ENCODE peak calls at places on chromosomes 5 and 9, in ten cellular contexts. H, K, O, J, X, S, Y, V, A and I are unnamed samples.
A peak's percentile ranks its signal among the peaks of the same experiment; 100 is the strongest.

GRCh38 chr5:9375756-9376155 is 170.1 kb downstream of the SEMA5A start:
- DNase-seq in H (no peak), K (no peak), O (no peak), J (no peak), X (no peak), S (no peak), Y (no peak), V (no peak), A (no peak), I (no peak)

GRCh38 chr9:37922391-37923120 is 18.6 kb upstream of the SLC25A51 start:
- DNase-seq in H (no peak), K (no peak), O (no peak), J (no peak), X (no peak), S (no peak), Y (no peak), V (no peak), A (no peak), I (no peak)

GRCh38 chr5:119366537-119366874 is 10.7 kb downstream of the TNFAIP8 start:
- DNase-seq in H (no peak), K (no peak), O (no peak), J (no peak), X (no peak), S (no peak), Y (no peak), V (no peak), A (no peak), I (no peak)

GRCh38 chr5:176765687-176766086 is 44.7 kb upstream of the UNC5A start:
- DNase-seq in H (no peak), K (no peak), O (no peak), J (no peak), X (no peak), S (no peak), Y (no peak), V (no peak), A (no peak), I (no peak)

GRCh38 chr5:73454379-73455036 is 5.9 kb upstream of the FOXD1 start:
- DNase-seq in H (peak; percentile 60), K (no peak), O (peak; percentile 62), J (no peak), X (peak; percentile 95), S (no peak), Y (peak; percentile 63), V (no peak), A (peak; percentile 58), I (no peak)

GRCh38 chr5:168676499-168676898 is 97.3 kb upstream of the PANK3 start:
- DNase-seq in H (no peak), K (no peak), O (no peak), J (no peak), X (no peak), S (no peak), Y (no peak), V (no peak), A (no peak), I (no peak)

GRCh38 chr5:42569325-42569724 is 146.1 kb downstream of the GHR start:
- DNase-seq in H (no peak), K (no peak), O (no peak), J (no peak), X (no peak), S (no peak), Y (no peak), V (no peak), A (no peak), I (no peak)

GRCh38 chr5:110817437-110817836 is 78.6 kb downstream of the SLC25A46 start:
- DNase-seq in H (peak; percentile 42), K (no peak), O (peak; percentile 55), J (no peak), X (no peak), S (no peak), Y (no peak), V (no peak), A (no peak), I (no peak)

GRCh38 chr5:32217886-32218396 is 43.8 kb upstream of the GOLPH3 start:
- DNase-seq in H (peak; percentile 36), K (no peak), O (no peak), J (no peak), X (no peak), S (no peak), Y (peak; percentile 49), V (no peak), A (no peak), I (no peak)

GRCh38 chr9:77085416-77085815 is 66.0 kb downstream of the FOXB2 start:
- DNase-seq in H (no peak), K (no peak), O (no peak), J (no peak), X (no peak), S (no peak), Y (no peak), V (no peak), A (peak; percentile 16), I (no peak)

GRCh38 chr5:138038826-138039225 is 5.9 kb upstream of the FAM13B start:
- DNase-seq in H (no peak), K (no peak), O (no peak), J (no peak), X (no peak), S (no peak), Y (no peak), V (no peak), A (no peak), I (no peak)

GRCh38 chr9:111662851-111663823 is 1.7 kb downstream of the GNG10 start:
- DNase-seq in H (no peak), K (no peak), O (no peak), J (peak; percentile 11), X (peak; percentile 96), S (no peak), Y (no peak), V (no peak), A (no peak), I (no peak)

GRCh38 chr9:25691786-25692185 is 13.5 kb upstream of the TUSC1 start:
- DNase-seq in H (peak; percentile 17), K (no peak), O (peak; percentile 28), J (no peak), X (no peak), S (no peak), Y (no peak), V (no peak), A (no peak), I (no peak)

GRCh38 chr9:27638716-27639115 is 65.4 kb upstream of the C9orf72 start:
- DNase-seq in H (no peak), K (no peak), O (no peak), J (no peak), X (peak; percentile 69), S (no peak), Y (no peak), V (no peak), A (no peak), I (no peak)

GRCh38 chr9:84897362-84898094 is 228.0 kb downstream of the NTRK2 start:
- DNase-seq in H (no peak), K (no peak), O (no peak), J (no peak), X (no peak), S (no peak), Y (no peak), V (no peak), A (no peak), I (no peak)

GRCh38 chr5:104598285-104598684 is 1035.7 kb upstream of the NUDT12 start:
- DNase-seq in H (no peak), K (no peak), O (no peak), J (no peak), X (no peak), S (no peak), Y (no peak), V (no peak), A (no peak), I (no peak)

GRCh38 chr5:133155326-133155969 is 103.6 kb downstream of the HSPA4 start:
- DNase-seq in H (no peak), K (no peak), O (no peak), J (no peak), X (no peak), S (no peak), Y (no peak), V (no peak), A (no peak), I (no peak)

GRCh38 chr5:176789873-176790615 is 20.3 kb upstream of the UNC5A start:
- DNase-seq in H (no peak), K (no peak), O (no peak), J (no peak), X (no peak), S (no peak), Y (no peak), V (no peak), A (peak; percentile 48), I (no peak)

GRCh38 chr5:1551426-1551825 is 27.7 kb upstream of the LPCAT1 start:
- DNase-seq in H (no peak), K (no peak), O (no peak), J (no peak), X (no peak), S (no peak), Y (no peak), V (no peak), A (no peak), I (no peak)

GRCh38 chr5:52822437-52822836 is 34.7 kb downstream of the ITGA1 start:
- DNase-seq in H (no peak), K (no peak), O (no peak), J (no peak), X (no peak), S (no peak), Y (no peak), V (no peak), A (no peak), I (no peak)

GRCh38 chr5:82885657-82886389 is 191.4 kb downstream of the TMEM167A start:
- DNase-seq in H (peak; percentile 13), K (no peak), O (peak; percentile 20), J (no peak), X (peak; percentile 14), S (no peak), Y (no peak), V (no peak), A (no peak), I (peak; percentile 4)

GRCh38 chr9:116713266-116713665 is 26.2 kb downstream of the TRIM32 start:
- DNase-seq in H (no peak), K (no peak), O (no peak), J (no peak), X (peak; percentile 55), S (no peak), Y (no peak), V (no peak), A (no peak), I (no peak)

GRCh38 chr9:5364294-5364990 is 24.8 kb upstream of the RLN1 start:
- DNase-seq in H (peak; percentile 46), K (no peak), O (peak; percentile 46), J (no peak), X (no peak), S (no peak), Y (no peak), V (no peak), A (no peak), I (no peak)

GRCh38 chr5:112183103-112183634 is 235.9 kb downstream of the EPB41L4A start:
- DNase-seq in H (no peak), K (no peak), O (no peak), J (no peak), X (peak; percentile 89), S (no peak), Y (no peak), V (no peak), A (peak; percentile 13), I (peak; percentile 26)

GRCh38 chr9:13627071-13627470 is 347.6 kb upstream of the MPDZ start:
- DNase-seq in H (no peak), K (no peak), O (no peak), J (no peak), X (no peak), S (no peak), Y (no peak), V (no peak), A (no peak), I (no peak)

GRCh38 chr5:77991084-77991483 is 214.9 kb upstream of the TBCA start:
- DNase-seq in H (no peak), K (no peak), O (no peak), J (no peak), X (peak; percentile 23), S (no peak), Y (no peak), V (no peak), A (no peak), I (no peak)

GRCh38 chr9:20409321-20410092 is 212.8 kb downstream of the MLLT3 start:
- DNase-seq in H (no peak), K (no peak), O (no peak), J (no peak), X (peak; percentile 4), S (no peak), Y (no peak), V (no peak), A (no peak), I (no peak)

GRCh38 chr9:115855458-115856133 is 298.0 kb upstream of the PAPPA start:
- DNase-seq in H (no peak), K (no peak), O (peak; percentile 4), J (no peak), X (peak; percentile 72), S (no peak), Y (no peak), V (no peak), A (no peak), I (no peak)